ENCODE peak calls at places on chromosomes 7 and 10, in eight cellular contexts. U is fibroblast of lung; F is aorta; Z is CD8-positive, alpha-beta memory T cell; Q is 8988T; O is AG10803; P is nucleus accumbens; L is central memory CD4-positive, alpha-beta T cell. I is an unnamed sample.

GRCh38 chr10:122999347-122999746 is 9.2 kb downstream of the IKZF5 start:
- DNase-seq in U (no peak), F (no peak), Z (no peak), Q (no peak), O (no peak), P (no peak), L (no peak), I (no peak)

GRCh38 chr7:42152353-42153205 is 84.4 kb downstream of the GLI3 start:
- DNase-seq in U (no peak), F (no peak), Z (no peak), Q (no peak), O (no peak), P (no peak), L (no peak), I (no peak)

GRCh38 chr10:58514102-58514472 is 1.4 kb downstream of the BICC1 start:
- DNase-seq in U (peak), F (no peak), Z (no peak), Q (no peak), O (no peak), P (no peak), L (no peak), I (no peak)

GRCh38 chr7:153027210-153027609 is 267.7 kb downstream of the ACTR3B start:
- DNase-seq in U (no peak), F (no peak), Z (no peak), Q (no peak), O (no peak), P (no peak), L (no peak), I (no peak)

GRCh38 chr10:61897671-61898434 is 3.6 kb upstream of the ARID5B start:
- DNase-seq in U (peak), F (no peak), Z (no peak), Q (no peak), O (peak), P (no peak), L (no peak), I (no peak)

GRCh38 chr7:820341-820740 is 11.9 kb upstream of the SUN1 start:
- DNase-seq in U (no peak), F (no peak), Z (no peak), Q (no peak), O (no peak), P (no peak), L (no peak), I (no peak)

GRCh38 chr10:91046891-91047290 is 126.0 kb upstream of the ANKRD1 start:
- DNase-seq in U (peak), F (no peak), Z (no peak), Q (no peak), O (no peak), P (no peak), L (no peak), I (no peak)

GRCh38 chr7:128323489-128324362 is 20.0 kb downstream of the RBM28 start:
- DNase-seq in U (peak), F (no peak), Z (no peak), Q (no peak), O (peak), P (no peak), L (no peak), I (no peak)

GRCh38 chr7:159142204-159142603 is 2.5 kb downstream of the VIPR2 start:
- DNase-seq in U (no peak), F (no peak), Z (no peak), Q (no peak), O (no peak), P (no peak), L (no peak), I (no peak)

GRCh38 chr10:131822694-131823245 is 78.0 kb upstream of the PPP2R2D start:
- DNase-seq in U (no peak), F (peak), Z (no peak), Q (no peak), O (no peak), P (no peak), L (no peak), I (no peak)

GRCh38 chr7:55992346-55992745 is 28.0 kb downstream of the NIPSNAP2 start:
- DNase-seq in U (no peak), F (no peak), Z (no peak), Q (no peak), O (no peak), P (no peak), L (no peak), I (no peak)

GRCh38 chr10:99733366-99733765 is 1.3 kb downstream of the CUTC start:
- DNase-seq in U (peak), F (no peak), Z (no peak), Q (no peak), O (peak), P (no peak), L (no peak), I (no peak)

GRCh38 chr7:47470567-47471357 is 111.1 kb downstream of the TNS3 start:
- DNase-seq in U (no peak), F (no peak), Z (no peak), Q (no peak), O (no peak), P (no peak), L (no peak), I (no peak)

GRCh38 chr7:17010637-17011300 is 129.0 kb upstream of the AGR3 start:
- DNase-seq in U (no peak), F (no peak), Z (no peak), Q (no peak), O (no peak), P (no peak), L (no peak), I (no peak)

GRCh38 chr10:35781643-35782035 is 139.5 kb upstream of the FZD8 start:
- DNase-seq in U (no peak), F (no peak), Z (no peak), Q (no peak), O (no peak), P (no peak), L (no peak), I (no peak)

GRCh38 chr10:69361303-69361614 is 55.5 kb downstream of the TACR2 start:
- DNase-seq in U (no peak), F (no peak), Z (no peak), Q (no peak), O (no peak), P (no peak), L (no peak), I (no peak)

GRCh38 chr10:84211566-84211965 is 13.8 kb downstream of the LRIT2 start:
- DNase-seq in U (no peak), F (peak), Z (no peak), Q (no peak), O (no peak), P (no peak), L (no peak), I (no peak)

GRCh38 chr10:6348091-6348862 is 145.5 kb downstream of the PFKFB3 start:
- DNase-seq in U (peak), F (no peak), Z (peak), Q (no peak), O (peak), P (no peak), L (peak), I (peak)

GRCh38 chr7:101923276-101923985 is 106.0 kb downstream of the CUX1 start:
- DNase-seq in U (peak), F (peak), Z (no peak), Q (no peak), O (peak), P (no peak), L (no peak), I (no peak)

GRCh38 chr7:71865169-71865568 is 547.0 kb downstream of the CALN1 start:
- DNase-seq in U (no peak), F (no peak), Z (no peak), Q (no peak), O (no peak), P (no peak), L (no peak), I (no peak)

GRCh38 chr7:10908600-10908999 is 65.1 kb upstream of the PHF14 start:
- DNase-seq in U (no peak), F (no peak), Z (no peak), Q (no peak), O (no peak), P (no peak), L (no peak), I (no peak)

GRCh38 chr7:50742401-50742800 is 40.3 kb downstream of the GRB10 start:
- DNase-seq in U (no peak), F (no peak), Z (no peak), Q (no peak), O (no peak), P (no peak), L (no peak), I (no peak)

GRCh38 chr7:155811895-155812761 is at the start of gene SHH:
- DNase-seq in U (peak), F (no peak), Z (no peak), Q (peak), O (no peak), P (no peak), L (no peak), I (peak)

GRCh38 chr7:151060416-151061234 is 1.2 kb downstream of the SLC4A2 start:
- DNase-seq in U (peak), F (peak), Z (no peak), Q (no peak), O (no peak), P (no peak), L (no peak), I (peak)

GRCh38 chr7:45401851-45402250 is 172.3 kb upstream of the ADCY1 start:
- DNase-seq in U (no peak), F (no peak), Z (no peak), Q (no peak), O (peak), P (no peak), L (no peak), I (no peak)

GRCh38 chr7:82594665-82595064 is 151.1 kb upstream of the CACNA2D1 start:
- DNase-seq in U (no peak), F (no peak), Z (no peak), Q (no peak), O (no peak), P (no peak), L (no peak), I (no peak)

GRCh38 chr10:69631566-69631965 is 1.5 kb downstream of the FAM241B start:
- DNase-seq in U (no peak), F (no peak), Z (no peak), Q (no peak), O (no peak), P (no peak), L (no peak), I (no peak)

GRCh38 chr7:51139796-51140195 is 176.8 kb downstream of the COBL start:
- DNase-seq in U (peak), F (no peak), Z (no peak), Q (no peak), O (no peak), P (no peak), L (no peak), I (no peak)

GRCh38 chr10:111789821-111790220 is 393.7 kb downstream of the GPAM start:
- DNase-seq in U (no peak), F (no peak), Z (no peak), Q (no peak), O (no peak), P (no peak), L (no peak), I (no peak)

I was measured in amygdala.